ENCODE peak calls at places on chromosomes 11 and 22, in six cellular contexts. B, S, N, P, M and R are unnamed samples.

GRCh38 chr11:102449651-102450570 is 2.7 kb downstream of the TMEM123 start:
- DNase-seq in B (no peak), S (no peak), N (no peak), P (no peak), M (no peak), R (no peak)

GRCh38 chr11:793556-793955 is 3.7 kb upstream of the CEND1 start:
- DNase-seq in B (no peak), S (no peak), N (no peak), P (no peak), M (no peak), R (no peak)

GRCh38 chr11:111668980-111669379 is 66.7 kb downstream of the SIK2 start:
- DNase-seq in B (no peak), S (no peak), N (no peak), P (no peak), M (no peak), R (no peak)

GRCh38 chr22:30602049-30602448 is 4.9 kb upstream of the TCN2 start:
- DNase-seq in B (peak; percentile 44), S (no peak), N (peak; percentile 47), P (peak; percentile 43), M (peak; percentile 28), R (no peak)

GRCh38 chr11:77090373-77091111 is 12.1 kb upstream of the OMP start:
- DNase-seq in B (no peak), S (no peak), N (no peak), P (no peak), M (no peak), R (no peak)

GRCh38 chr11:78244080-78244479 is 55.4 kb downstream of the USP35 start:
- DNase-seq in B (no peak), S (no peak), N (peak; percentile 32), P (no peak), M (no peak), R (no peak)

GRCh38 chr11:11621881-11622706 is at the start of gene GALNT18:
- DNase-seq in B (peak; percentile 94), S (peak; percentile 92), N (peak; percentile 89), P (peak; percentile 90), M (peak; percentile 74), R (peak; percentile 99)

GRCh38 chr22:46076651-46077339 is 73.5 kb upstream of the PPARA start:
- DNase-seq in B (no peak), S (no peak), N (peak; percentile 87), P (peak; percentile 37), M (no peak), R (no peak)

GRCh38 chr11:10909141-10909883 is 51.5 kb upstream of the ZBED5 start:
- DNase-seq in B (no peak), S (no peak), N (no peak), P (peak; percentile 42), M (peak; percentile 19), R (no peak)

GRCh38 chr11:103737791-103738190 is 298.6 kb upstream of the DDI1 start:
- DNase-seq in B (no peak), S (no peak), N (no peak), P (no peak), M (no peak), R (no peak)

GRCh38 chr11:115716577-115717214 is 212.5 kb upstream of the CADM1 start:
- DNase-seq in B (no peak), S (no peak), N (no peak), P (no peak), M (no peak), R (no peak)

GRCh38 chr11:98531576-98531975 is 489.2 kb upstream of the CNTN5 start:
- DNase-seq in B (no peak), S (no peak), N (no peak), P (no peak), M (no peak), R (no peak)

GRCh38 chr22:28247667-28248363 is 328.8 kb upstream of the PITPNB start:
- DNase-seq in B (no peak), S (no peak), N (no peak), P (no peak), M (no peak), R (no peak)

GRCh38 chr11:117128289-117128688 is 15.8 kb upstream of the PAFAH1B2 start:
- DNase-seq in B (no peak), S (no peak), N (no peak), P (no peak), M (no peak), R (no peak)

GRCh38 chr22:41846268-41847002 is 13.5 kb downstream of the SREBF2 start:
- DNase-seq in B (no peak), S (no peak), N (no peak), P (no peak), M (no peak), R (no peak)

GRCh38 chr11:100625041-100625440 is 62.0 kb upstream of the ARHGAP42 start:
- DNase-seq in B (no peak), S (no peak), N (no peak), P (no peak), M (peak; percentile 46), R (no peak)

GRCh38 chr11:19766206-19766605 is 53.6 kb downstream of the NAV2 start:
- DNase-seq in B (no peak), S (no peak), N (peak; percentile 12), P (peak; percentile 41), M (peak; percentile 20), R (no peak)

GRCh38 chr22:25950101-25950500 is 208.1 kb downstream of the MYO18B start:
- DNase-seq in B (no peak), S (no peak), N (no peak), P (no peak), M (no peak), R (peak; percentile 74)

GRCh38 chr22:45891471-45891995 is 85.4 kb downstream of the WNT7B start:
- DNase-seq in B (no peak), S (no peak), N (no peak), P (no peak), M (no peak), R (no peak)

GRCh38 chr22:19473578-19473977 is 5.4 kb downstream of the UFD1 start:
- DNase-seq in B (no peak), S (no peak), N (no peak), P (no peak), M (no peak), R (no peak)
- TF ChIP-seq CTCF in B (peak; percentile 32), S (no peak), N (peak; percentile 8), P (no peak), M (peak; percentile 22), R (no peak)

GRCh38 chr11:33615751-33616150 is 84.9 kb downstream of the C11orf91 start:
- DNase-seq in B (no peak), S (no peak), N (no peak), P (no peak), M (no peak), R (no peak)

GRCh38 chr11:33606762-33607161 is 93.9 kb downstream of the C11orf91 start:
- DNase-seq in B (no peak), S (no peak), N (no peak), P (no peak), M (no peak), R (no peak)

GRCh38 chr11:33608386-33608785 is 92.2 kb downstream of the C11orf91 start:
- DNase-seq in B (no peak), S (no peak), N (no peak), P (no peak), M (no peak), R (no peak)

GRCh38 chr11:33613404-33613803 is 87.2 kb downstream of the C11orf91 start:
- DNase-seq in B (no peak), S (no peak), N (no peak), P (no peak), M (no peak), R (no peak)

DNA sequence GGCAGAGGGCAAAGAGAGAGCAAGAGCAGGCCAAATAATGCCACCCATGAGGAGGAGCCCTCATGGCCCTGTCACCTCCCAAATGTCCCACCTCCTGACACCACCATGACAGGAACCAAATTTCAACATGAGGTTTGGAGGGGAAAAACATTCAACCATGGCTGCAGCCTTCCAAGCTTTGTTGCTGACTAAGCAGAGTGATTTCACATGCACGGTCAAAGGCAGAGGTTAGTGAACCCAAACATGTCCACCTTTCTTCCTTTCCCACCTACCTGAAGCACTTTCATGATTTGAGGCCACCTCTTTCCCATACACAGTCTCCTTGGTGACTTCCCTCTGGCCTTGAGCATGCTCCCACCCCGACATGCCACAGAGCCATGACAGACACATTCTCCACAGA is 89.7 kb downstream of the C11orf91 start:
- DNase-seq in B (no peak), S (no peak), N (no peak), P (no peak), M (no peak), R (no peak)
- TF ChIP-seq CTCF in B (no peak), S (no peak), N (no peak), P (no peak), M (no peak), R (no peak)

DNA sequence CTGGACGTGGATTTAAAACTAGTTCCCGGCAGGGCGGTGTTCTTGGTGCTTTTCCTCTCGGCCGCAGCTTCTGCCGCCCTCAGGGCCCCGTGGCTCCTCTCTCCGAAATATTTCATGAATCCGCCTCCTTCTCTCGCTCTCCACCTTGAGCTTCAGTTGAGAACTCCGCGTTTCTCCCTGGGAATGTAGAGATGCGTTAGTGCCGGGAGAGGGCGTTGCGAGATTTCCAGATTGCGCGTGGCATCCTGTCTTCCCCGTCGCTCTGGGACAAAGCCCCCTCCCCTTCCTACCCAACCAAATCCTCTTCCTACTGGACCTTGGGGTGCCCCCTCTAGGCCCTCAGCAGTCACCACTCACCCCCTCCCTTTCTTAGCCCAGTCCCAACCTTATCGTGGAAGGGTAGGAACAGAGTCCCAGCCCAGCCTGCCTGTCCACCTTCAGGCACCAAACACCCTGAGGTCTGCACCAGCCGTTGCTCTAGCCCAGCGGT is 15.5 kb upstream of the RAC2 start:
- DNase-seq in B (peak; percentile 73), S (peak; percentile 44), N (peak; percentile 54), P (peak; percentile 61), M (peak; percentile 53), R (no peak)
- TF ChIP-seq CTCF in B (peak; percentile 69), S (peak; percentile 59), N (peak; percentile 68), P (peak; percentile 73), M (peak; percentile 81), R (peak; percentile 62)

GRCh38 chr22:47210112-47210657 is 447.7 kb downstream of the TBC1D22A start:
- DNase-seq in B (no peak), S (no peak), N (no peak), P (no peak), M (no peak), R (no peak)

GRCh38 chr22:47215851-47216250 is 453.4 kb downstream of the TBC1D22A start:
- DNase-seq in B (no peak), S (no peak), N (no peak), P (no peak), M (no peak), R (no peak)

GRCh38 chr22:47209547-47210023 is 447.1 kb downstream of the TBC1D22A start:
- DNase-seq in B (no peak), S (no peak), N (no peak), P (no peak), M (no peak), R (no peak)

GRCh38 chr22:47210686-47211085 is 448.2 kb downstream of the TBC1D22A start:
- DNase-seq in B (no peak), S (no peak), N (no peak), P (no peak), M (no peak), R (no peak)

DNA sequence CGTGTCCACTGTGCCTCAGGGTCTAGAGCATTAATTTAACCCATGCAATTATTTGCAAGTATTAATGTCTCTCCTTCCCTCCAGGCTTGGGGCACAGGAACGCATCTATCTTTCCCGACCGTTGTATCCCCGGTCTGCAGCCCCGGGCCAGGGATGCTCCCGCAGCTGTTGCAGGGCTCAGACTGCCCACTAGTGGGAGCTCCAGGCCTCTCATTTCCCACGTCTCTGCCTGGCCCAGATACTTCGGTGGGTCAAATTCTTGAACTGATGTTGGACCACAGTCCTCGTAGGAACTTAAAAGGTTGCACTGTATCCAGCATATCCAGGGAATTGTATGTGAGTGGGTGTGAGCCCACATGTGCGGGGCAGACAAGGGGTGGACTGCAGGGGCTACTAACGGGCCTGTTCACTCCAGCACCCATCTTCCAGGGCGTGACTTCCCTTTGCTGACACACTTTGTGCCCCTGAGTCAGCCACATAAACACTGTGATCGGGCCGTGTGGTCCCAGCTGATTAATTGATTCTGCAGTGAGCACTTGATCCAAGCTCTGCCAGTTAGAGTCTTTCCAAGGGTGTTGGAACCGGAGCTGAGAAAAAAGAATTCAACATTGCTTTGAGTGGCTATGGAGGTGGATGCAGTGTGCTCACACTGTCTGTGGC is 451.3 kb downstream of the TBC1D22A start:
- DNase-seq in B (peak; percentile 40), S (peak; percentile 28), N (peak; percentile 1), P (no peak), M (no peak), R (peak; percentile 69)
- TF ChIP-seq CTCF in B (peak; percentile 70), S (peak; percentile 31), N (peak; percentile 67), P (peak; percentile 28), M (peak; percentile 52), R (peak; percentile 85)